ENCODE peak calls at places on chromosome 3, in ten cellular contexts. One of them, this sample, is unnamed.

GRCh38 chr3:141941093-141941492 is 64.7 kb downstream of the ATP1B3 start:
- DNase-seq in hepatocyte: no peak
- DNase-seq in brain microvascular endothelial cell: no peak
- DNase-seq in GM23338: no peak
- DNase-seq in upper lobe of right lung: no peak
- DNase-seq in AG04450: no peak
- DNase-seq in A549: no peak
- DNase-seq in uterus: no peak
- DNase-seq in heart left ventricle: no peak
- DNase-seq in neural progenitor cell: no peak
- DNase-seq in this sample: no peak

GRCh38 chr3:113560845-113561623 is 28.7 kb downstream of the SIDT1 start:
- DNase-seq in upper lobe of right lung: no peak
- DNase-seq in brain microvascular endothelial cell: no peak
- DNase-seq in neural progenitor cell: no peak
- DNase-seq in AG04450: no peak
- DNase-seq in A549: no peak
- DNase-seq in hepatocyte: no peak
- DNase-seq in heart left ventricle: no peak
- DNase-seq in GM23338: peak; percentile 19
- DNase-seq in uterus: no peak
- DNase-seq in this sample: no peak

GRCh38 chr3:18830087-18830486 is 318.2 kb upstream of the KCNH8 start:
- DNase-seq in upper lobe of right lung: no peak
- DNase-seq in AG04450: no peak
- DNase-seq in brain microvascular endothelial cell: no peak
- DNase-seq in A549: no peak
- DNase-seq in neural progenitor cell: no peak
- DNase-seq in heart left ventricle: no peak
- DNase-seq in hepatocyte: no peak
- DNase-seq in GM23338: no peak
- DNase-seq in uterus: no peak
- DNase-seq in this sample: no peak

GRCh38 chr3:30766522-30766921 is 127.9 kb downstream of the GADL1 start:
- DNase-seq in upper lobe of right lung: no peak
- DNase-seq in A549: no peak
- DNase-seq in GM23338: no peak
- DNase-seq in neural progenitor cell: no peak
- DNase-seq in brain microvascular endothelial cell: no peak
- DNase-seq in uterus: no peak
- DNase-seq in hepatocyte: no peak
- DNase-seq in AG04450: no peak
- DNase-seq in heart left ventricle: no peak
- DNase-seq in this sample: no peak

GRCh38 chr3:42721690-42722089 is 19.1 kb upstream of the HHATL start:
- DNase-seq in heart left ventricle: no peak
- DNase-seq in AG04450: no peak
- DNase-seq in hepatocyte: no peak
- DNase-seq in uterus: no peak
- DNase-seq in A549: no peak
- DNase-seq in upper lobe of right lung: no peak
- DNase-seq in GM23338: no peak
- DNase-seq in neural progenitor cell: no peak
- DNase-seq in brain microvascular endothelial cell: no peak
- DNase-seq in this sample: no peak

GRCh38 chr3:188721990-188722389 is 449.8 kb upstream of the TPRG1 start:
- DNase-seq in uterus: no peak
- DNase-seq in hepatocyte: no peak
- DNase-seq in brain microvascular endothelial cell: no peak
- DNase-seq in GM23338: no peak
- DNase-seq in heart left ventricle: no peak
- DNase-seq in neural progenitor cell: no peak
- DNase-seq in A549: no peak
- DNase-seq in upper lobe of right lung: no peak
- DNase-seq in AG04450: no peak
- DNase-seq in this sample: no peak

GRCh38 chr3:171772427-171773056 is 37.7 kb downstream of the PLD1 start:
- DNase-seq in heart left ventricle: peak; percentile 39
- DNase-seq in AG04450: no peak
- DNase-seq in hepatocyte: peak; percentile 77
- DNase-seq in GM23338: peak; percentile 84
- DNase-seq in neural progenitor cell: peak; percentile 73
- DNase-seq in A549: peak; percentile 38
- DNase-seq in brain microvascular endothelial cell: peak; percentile 71
- DNase-seq in upper lobe of right lung: no peak
- DNase-seq in uterus: peak; percentile 53
- DNase-seq in this sample: no peak

GRCh38 chr3:141797167-141797773 is 34.1 kb downstream of the GRK7 start:
- DNase-seq in neural progenitor cell: peak; percentile 96
- DNase-seq in upper lobe of right lung: peak; percentile 69
- DNase-seq in AG04450: no peak
- DNase-seq in hepatocyte: peak; percentile 53
- DNase-seq in A549: no peak
- DNase-seq in GM23338: peak; percentile 96
- DNase-seq in brain microvascular endothelial cell: peak; percentile 25
- DNase-seq in uterus: peak; percentile 39
- DNase-seq in heart left ventricle: peak; percentile 77
- DNase-seq in this sample: no peak

GRCh38 chr3:8702560-8702959 is 31.0 kb upstream of the CAV3 start:
- DNase-seq in brain microvascular endothelial cell: no peak
- DNase-seq in GM23338: peak; percentile 70
- DNase-seq in heart left ventricle: no peak
- DNase-seq in AG04450: no peak
- DNase-seq in uterus: no peak
- DNase-seq in neural progenitor cell: peak; percentile 40
- DNase-seq in upper lobe of right lung: no peak
- DNase-seq in A549: no peak
- DNase-seq in hepatocyte: no peak
- DNase-seq in this sample: no peak

GRCh38 chr3:187183903-187184302 is 13.4 kb upstream of the RTP1 start:
- DNase-seq in uterus: no peak
- DNase-seq in brain microvascular endothelial cell: no peak
- DNase-seq in upper lobe of right lung: no peak
- DNase-seq in heart left ventricle: no peak
- DNase-seq in A549: no peak
- DNase-seq in hepatocyte: no peak
- DNase-seq in AG04450: no peak
- DNase-seq in neural progenitor cell: no peak
- DNase-seq in GM23338: no peak
- DNase-seq in this sample: no peak

GRCh38 chr3:187183210-187183862 is 13.9 kb upstream of the RTP1 start:
- DNase-seq in neural progenitor cell: peak; percentile 23
- DNase-seq in brain microvascular endothelial cell: no peak
- DNase-seq in heart left ventricle: no peak
- DNase-seq in GM23338: no peak
- DNase-seq in AG04450: no peak
- DNase-seq in A549: no peak
- DNase-seq in uterus: no peak
- DNase-seq in upper lobe of right lung: no peak
- DNase-seq in hepatocyte: no peak
- DNase-seq in this sample: peak; percentile 67

GRCh38 chr3:187186801-187187421 is 10.4 kb upstream of the RTP1 start:
- DNase-seq in GM23338: no peak
- DNase-seq in brain microvascular endothelial cell: peak; percentile 89
- DNase-seq in upper lobe of right lung: no peak
- DNase-seq in neural progenitor cell: no peak
- DNase-seq in heart left ventricle: peak; percentile 78
- DNase-seq in AG04450: peak; percentile 82
- DNase-seq in hepatocyte: peak; percentile 57
- DNase-seq in A549: no peak
- DNase-seq in uterus: peak; percentile 47
- DNase-seq in this sample: no peak

GRCh38 chr3:187186375-187186774 is 10.9 kb upstream of the RTP1 start:
- DNase-seq in brain microvascular endothelial cell: no peak
- DNase-seq in GM23338: no peak
- DNase-seq in AG04450: no peak
- DNase-seq in hepatocyte: no peak
- DNase-seq in neural progenitor cell: no peak
- DNase-seq in uterus: no peak
- DNase-seq in A549: no peak
- DNase-seq in upper lobe of right lung: no peak
- DNase-seq in heart left ventricle: no peak
- DNase-seq in this sample: no peak

DNA sequence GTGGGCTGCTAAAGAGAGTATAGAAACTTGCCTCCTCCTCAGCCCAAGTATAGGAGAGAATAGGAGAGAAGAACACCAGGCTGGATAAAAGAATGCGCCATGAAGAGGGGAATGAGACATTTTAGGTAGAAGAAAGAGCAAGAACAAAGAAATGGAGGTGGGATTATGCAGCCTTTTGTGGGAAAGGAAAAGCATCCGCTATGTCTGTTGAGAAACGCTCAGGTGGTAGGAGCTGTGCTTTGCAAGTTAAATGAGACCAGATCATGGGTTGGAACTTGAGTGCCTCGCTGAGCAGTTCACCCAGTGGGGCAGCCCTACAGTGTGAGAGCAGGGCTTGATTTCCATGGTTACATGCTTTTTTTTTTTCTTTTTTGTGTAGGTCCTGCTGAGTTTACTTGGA is 11.5 kb upstream of the RTP1 start:
- DNase-seq in GM23338: peak; percentile 94
- DNase-seq in A549: no peak
- DNase-seq in heart left ventricle: no peak
- DNase-seq in brain microvascular endothelial cell: no peak
- DNase-seq in upper lobe of right lung: no peak
- DNase-seq in neural progenitor cell: peak; percentile 36
- DNase-seq in uterus: no peak
- DNase-seq in hepatocyte: no peak
- DNase-seq in AG04450: no peak
- DNase-seq in this sample: no peak
- H3K27ac ChIP-seq in GM23338: peak overlapping the region; percentile 99
- H3K27ac ChIP-seq in A549: no peak overlapping the region
- H3K27ac ChIP-seq in heart left ventricle: peak overlapping the region; percentile 84
- H3K27ac ChIP-seq in brain microvascular endothelial cell: no peak overlapping the region
- H3K27ac ChIP-seq in upper lobe of right lung: no peak overlapping the region
- H3K27ac ChIP-seq in neural progenitor cell: no peak overlapping the region
- H3K27ac ChIP-seq in uterus: peak overlapping the region; percentile 74
- H3K27ac ChIP-seq in hepatocyte: peak overlapping the region; percentile 71
- H3K27ac ChIP-seq in AG04450: no peak overlapping the region
- H3K27ac ChIP-seq in this sample: peak overlapping the region; percentile 79

GRCh38 chr3:149019581-149019980 is 28.2 kb downstream of the GYG1 start:
- DNase-seq in GM23338: peak; percentile 17
- DNase-seq in A549: no peak
- DNase-seq in heart left ventricle: no peak
- DNase-seq in AG04450: no peak
- DNase-seq in neural progenitor cell: no peak
- DNase-seq in hepatocyte: no peak
- DNase-seq in brain microvascular endothelial cell: no peak
- DNase-seq in upper lobe of right lung: no peak
- DNase-seq in uterus: no peak
- DNase-seq in this sample: no peak

GRCh38 chr3:149018247-149018646 is 26.9 kb downstream of the GYG1 start:
- DNase-seq in GM23338: no peak
- DNase-seq in heart left ventricle: no peak
- DNase-seq in hepatocyte: no peak
- DNase-seq in neural progenitor cell: no peak
- DNase-seq in uterus: no peak
- DNase-seq in A549: no peak
- DNase-seq in upper lobe of right lung: no peak
- DNase-seq in brain microvascular endothelial cell: peak; percentile 42
- DNase-seq in AG04450: no peak
- DNase-seq in this sample: no peak

GRCh38 chr3:149021830-149022229 is 30.5 kb downstream of the GYG1 start:
- DNase-seq in hepatocyte: no peak
- DNase-seq in GM23338: peak; percentile 48
- DNase-seq in heart left ventricle: no peak
- DNase-seq in AG04450: no peak
- DNase-seq in upper lobe of right lung: no peak
- DNase-seq in A549: no peak
- DNase-seq in brain microvascular endothelial cell: no peak
- DNase-seq in neural progenitor cell: no peak
- DNase-seq in uterus: no peak
- DNase-seq in this sample: no peak

GRCh38 chr3:149020839-149021252 is 29.5 kb downstream of the GYG1 start:
- DNase-seq in heart left ventricle: no peak
- DNase-seq in AG04450: no peak
- DNase-seq in hepatocyte: no peak
- DNase-seq in A549: no peak
- DNase-seq in GM23338: peak; percentile 65
- DNase-seq in neural progenitor cell: no peak
- DNase-seq in uterus: no peak
- DNase-seq in upper lobe of right lung: no peak
- DNase-seq in brain microvascular endothelial cell: no peak
- DNase-seq in this sample: no peak

DNA sequence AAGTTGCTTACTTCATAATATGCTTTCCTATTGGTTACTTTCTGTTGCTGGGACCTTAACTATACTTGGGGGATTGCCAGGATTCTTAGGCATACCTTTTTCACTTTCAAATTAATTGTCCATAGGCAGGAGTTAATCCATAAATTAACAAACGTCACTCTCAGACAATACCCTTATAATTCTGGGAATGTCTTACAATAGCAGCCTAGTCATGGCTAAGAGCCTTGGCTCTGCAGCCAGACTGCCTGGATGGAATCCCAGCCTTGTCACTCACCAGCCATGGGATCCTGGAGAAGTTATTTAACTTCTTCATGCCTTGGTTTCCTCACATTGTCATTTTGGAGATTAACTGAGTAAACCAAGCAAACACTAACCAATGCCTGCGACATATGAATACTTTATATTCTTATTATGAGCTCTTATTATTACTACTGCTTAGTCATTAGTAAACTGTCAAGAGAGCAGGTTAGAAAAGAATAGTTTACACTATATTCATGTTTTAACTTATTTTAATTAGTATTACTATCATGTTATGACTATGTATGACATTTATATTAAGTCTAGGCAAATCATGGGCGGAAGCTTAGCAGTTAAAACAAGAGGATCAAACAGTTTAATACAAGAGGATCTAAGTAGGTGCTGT is 29.0 kb downstream of the GYG1 start:
- DNase-seq in heart left ventricle: peak; percentile 42
- DNase-seq in A549: no peak
- DNase-seq in AG04450: no peak
- DNase-seq in uterus: no peak
- DNase-seq in neural progenitor cell: no peak
- DNase-seq in upper lobe of right lung: no peak
- DNase-seq in GM23338: no peak
- DNase-seq in brain microvascular endothelial cell: no peak
- DNase-seq in hepatocyte: no peak
- DNase-seq in this sample: no peak
- H3K27ac ChIP-seq in heart left ventricle: peak overlapping the region; percentile 55
- H3K27ac ChIP-seq in A549: no peak overlapping the region
- H3K27ac ChIP-seq in AG04450: no peak overlapping the region
- H3K27ac ChIP-seq in uterus: no peak overlapping the region
- H3K27ac ChIP-seq in neural progenitor cell: no peak overlapping the region
- H3K27ac ChIP-seq in upper lobe of right lung: no peak overlapping the region
- H3K27ac ChIP-seq in GM23338: peak overlapping the region; percentile 91
- H3K27ac ChIP-seq in brain microvascular endothelial cell: no peak overlapping the region
- H3K27ac ChIP-seq in hepatocyte: no peak overlapping the region
- H3K27ac ChIP-seq in this sample: no peak overlapping the region

GRCh38 chr3:183725387-183725786 is 27.8 kb downstream of the YEATS2 start:
- DNase-seq in neural progenitor cell: no peak
- DNase-seq in GM23338: no peak
- DNase-seq in heart left ventricle: no peak
- DNase-seq in uterus: no peak
- DNase-seq in AG04450: no peak
- DNase-seq in hepatocyte: no peak
- DNase-seq in upper lobe of right lung: no peak
- DNase-seq in A549: no peak
- DNase-seq in brain microvascular endothelial cell: no peak
- DNase-seq in this sample: no peak
- H3K27ac ChIP-seq in neural progenitor cell: no peak overlapping the region
- H3K27ac ChIP-seq in GM23338: no peak overlapping the region
- H3K27ac ChIP-seq in heart left ventricle: no peak overlapping the region
- H3K27ac ChIP-seq in uterus: no peak overlapping the region
- H3K27ac ChIP-seq in AG04450: no peak overlapping the region
- H3K27ac ChIP-seq in hepatocyte: no peak overlapping the region
- H3K27ac ChIP-seq in upper lobe of right lung: no peak overlapping the region
- H3K27ac ChIP-seq in A549: no peak overlapping the region
- H3K27ac ChIP-seq in brain microvascular endothelial cell: no peak overlapping the region
- H3K27ac ChIP-seq in this sample: no peak overlapping the region

GRCh38 chr3:10816863-10817253 is 830 bp downstream of the SLC6A11 start:
- DNase-seq in A549: no peak
- DNase-seq in hepatocyte: no peak
- DNase-seq in heart left ventricle: no peak
- DNase-seq in GM23338: no peak
- DNase-seq in upper lobe of right lung: no peak
- DNase-seq in neural progenitor cell: no peak
- DNase-seq in brain microvascular endothelial cell: no peak
- DNase-seq in AG04450: no peak
- DNase-seq in uterus: no peak
- DNase-seq in this sample: no peak
- H3K27ac ChIP-seq in A549: no peak overlapping the region
- H3K27ac ChIP-seq in hepatocyte: no peak overlapping the region
- H3K27ac ChIP-seq in heart left ventricle: no peak overlapping the region
- H3K27ac ChIP-seq in GM23338: no peak overlapping the region
- H3K27ac ChIP-seq in upper lobe of right lung: no peak overlapping the region
- H3K27ac ChIP-seq in neural progenitor cell: no peak overlapping the region
- H3K27ac ChIP-seq in brain microvascular endothelial cell: no peak overlapping the region
- H3K27ac ChIP-seq in AG04450: no peak overlapping the region
- H3K27ac ChIP-seq in uterus: no peak overlapping the region
- H3K27ac ChIP-seq in this sample: no peak overlapping the region